ENCODE peak calls at places on chromosomes 11 and 22, in ten cellular contexts. O, X, P, V, Y, L, Z, K, N and I are unnamed samples.

GRCh38 chr22:36144886-36145541 is 15.5 kb downstream of the APOL3 start:
- DNase-seq in O (peak), X (peak), P (peak), V (peak), Y (peak), L (peak), Z (peak), K (no peak), N (peak), I (peak)

GRCh38 chr22:36901411-36902142 is 11.9 kb upstream of the CSF2RB start:
- DNase-seq in O (no peak), X (no peak), P (no peak), V (peak), Y (no peak), L (no peak), Z (no peak), K (no peak), N (no peak), I (no peak)

GRCh38 chr11:30487200-30487898 is 98.8 kb downstream of the MPPED2 start:
- DNase-seq in O (no peak), X (no peak), P (peak), V (no peak), Y (no peak), L (no peak), Z (no peak), K (no peak), N (no peak), I (no peak)

GRCh38 chr11:1760351-1761109 is 3.2 kb downstream of the CTSD start:
- DNase-seq in O (no peak), X (no peak), P (peak), V (peak), Y (no peak), L (peak), Z (peak), K (no peak), N (peak), I (no peak)

GRCh38 chr11:127890026-127890611 is 697.2 kb downstream of the ETS1 start:
- DNase-seq in O (no peak), X (no peak), P (no peak), V (no peak), Y (peak), L (no peak), Z (peak), K (no peak), N (no peak), I (no peak)

GRCh38 chr22:25759825-25760231 is 17.8 kb downstream of the MYO18B start:
- DNase-seq in O (no peak), X (no peak), P (peak), V (peak), Y (peak), L (peak), Z (peak), K (no peak), N (peak), I (no peak)

GRCh38 chr11:93567406-93567819 is 24.2 kb upstream of the SMCO4 start:
- DNase-seq in O (no peak), X (no peak), P (peak), V (no peak), Y (no peak), L (no peak), Z (peak), K (no peak), N (no peak), I (no peak)

GRCh38 chr22:42313804-42314581 is 43.5 kb upstream of the TCF20 start:
- DNase-seq in O (peak), X (peak), P (peak), V (peak), Y (peak), L (peak), Z (peak), K (peak), N (peak), I (peak)

GRCh38 chr22:29000225-29000556 is 61.4 kb downstream of the C22orf31 start:
- DNase-seq in O (no peak), X (no peak), P (no peak), V (no peak), Y (no peak), L (peak), Z (no peak), K (no peak), N (no peak), I (no peak)

GRCh38 chr11:102343789-102344188 is 3.2 kb upstream of the BIRC2 start:
- DNase-seq in O (no peak), X (no peak), P (no peak), V (peak), Y (peak), L (no peak), Z (peak), K (no peak), N (no peak), I (no peak)